ENCODE peak calls at places on chromosomes 12 and 14, in six cellular contexts. E, J, R, H, N and A are unnamed samples.
A peak's percentile ranks its signal among the peaks of the same experiment; 100 is the strongest.

GRCh38 chr14:63712123-63712522 is 15.7 kb downstream of the SGPP1 start:
- DNase-seq in N (no peak), H (no peak), J (no peak), E (no peak), R (no peak), A (no peak)

GRCh38 chr12:45934956-45935355 is 55.4 kb downstream of the SCAF11 start:
- DNase-seq in E (no peak), H (no peak), R (no peak), N (no peak), J (no peak), A (no peak)

GRCh38 chr12:32051511-32052299 is 54.9 kb upstream of the BICD1 start:
- DNase-seq in R (peak; percentile 77), N (no peak), H (no peak), E (peak; percentile 86), J (no peak), A (peak; percentile 62)

GRCh38 chr12:132061641-132062430 is 82.3 kb downstream of the DDX51 start:
- DNase-seq in J (no peak), H (no peak), N (no peak), E (no peak), R (no peak), A (no peak)

GRCh38 chr14:94098359-94098758 is 12.2 kb upstream of the IFI27 start:
- DNase-seq in N (no peak), H (no peak), E (no peak), R (no peak), J (no peak), A (no peak)

GRCh38 chr14:61107148-61107641 is 126.2 kb downstream of the SLC38A6 start:
- DNase-seq in E (no peak), N (no peak), H (no peak), R (no peak), J (no peak), A (no peak)

GRCh38 chr12:122079038-122079531 is 529 bp downstream of the MLXIP start:
- DNase-seq in E (peak; percentile 48), J (no peak), R (peak; percentile 39), H (no peak), N (no peak), A (peak; percentile 74)

GRCh38 chr12:103783744-103784664 is 57.0 kb downstream of the NT5DC3 start:
- DNase-seq in H (no peak), R (no peak), J (no peak), N (no peak), E (no peak), A (no peak)

GRCh38 chr12:108835860-108836634 is 21.3 kb downstream of the SSH1 start:
- DNase-seq in J (no peak), N (no peak), E (no peak), R (no peak), H (no peak), A (no peak)

GRCh38 chr12:6684609-6685008 is 4.6 kb downstream of the ZNF384 start:
- DNase-seq in N (peak; percentile 57), H (peak; percentile 32), J (no peak), R (peak; percentile 32), E (peak; percentile 69), A (peak; percentile 75)

GRCh38 chr12:7117670-7118069 is 8.7 kb upstream of the C1RL start:
- DNase-seq in R (no peak), N (no peak), J (no peak), H (no peak), E (no peak), A (no peak)

GRCh38 chr12:125890983-125891382 is 825.7 kb downstream of the AACS start:
- DNase-seq in J (no peak), R (no peak), H (no peak), E (no peak), N (no peak), A (no peak)

GRCh38 chr14:21748869-21749303 is 75.3 kb upstream of the OR4E1 start:
- DNase-seq in R (peak; percentile 46), H (no peak), E (peak; percentile 58), J (no peak), N (peak; percentile 56), A (peak; percentile 67)

GRCh38 chr12:110677206-110677911 is 11.6 kb downstream of the HVCN1 start:
- DNase-seq in N (no peak), H (no peak), E (no peak), J (peak; percentile 97), R (no peak), A (peak; percentile 96)

GRCh38 chr12:120194534-120195395 is at the start of gene GCN1:
- DNase-seq in E (peak; percentile 84), R (peak; percentile 85), N (peak; percentile 78), J (no peak), H (peak; percentile 87), A (peak; percentile 92)

GRCh38 chr14:100902295-100902694 is 1.2 kb downstream of the RTL1 start:
- DNase-seq in H (peak; percentile 43), E (peak; percentile 31), N (peak; percentile 52), R (no peak), J (no peak), A (peak; percentile 23)

GRCh38 chr12:117699575-117699974 is 269.2 kb downstream of the KSR2 start:
- DNase-seq in N (no peak), J (no peak), E (no peak), R (no peak), H (no peak), A (no peak)

GRCh38 chr12:12577786-12578185 is 15.1 kb upstream of the DUSP16 start:
- DNase-seq in E (no peak), J (no peak), H (no peak), N (no peak), R (no peak), A (no peak)

GRCh38 chr14:106372870-106373657 is 846.7 kb downstream of the TMEM121 start:
- DNase-seq in H (peak; percentile 78), J (no peak), N (peak; percentile 42), E (peak; percentile 51), R (no peak), A (peak; percentile 64)

GRCh38 chr12:116381744-116382455 is 104.4 kb upstream of the MED13L start:
- DNase-seq in E (peak; percentile 95), N (no peak), J (no peak), H (no peak), R (peak; percentile 89), A (no peak)

GRCh38 chr12:96091833-96092232 is 56.4 kb upstream of the LTA4H start:
- DNase-seq in R (no peak), J (no peak), N (peak; percentile 18), H (no peak), E (peak; percentile 44), A (peak; percentile 40)

GRCh38 chr12:121804417-121805111 is 755 bp downstream of the SETD1B start:
- DNase-seq in N (peak; percentile 55), H (no peak), E (peak; percentile 65), R (peak; percentile 39), J (no peak), A (peak; percentile 87)

DNA sequence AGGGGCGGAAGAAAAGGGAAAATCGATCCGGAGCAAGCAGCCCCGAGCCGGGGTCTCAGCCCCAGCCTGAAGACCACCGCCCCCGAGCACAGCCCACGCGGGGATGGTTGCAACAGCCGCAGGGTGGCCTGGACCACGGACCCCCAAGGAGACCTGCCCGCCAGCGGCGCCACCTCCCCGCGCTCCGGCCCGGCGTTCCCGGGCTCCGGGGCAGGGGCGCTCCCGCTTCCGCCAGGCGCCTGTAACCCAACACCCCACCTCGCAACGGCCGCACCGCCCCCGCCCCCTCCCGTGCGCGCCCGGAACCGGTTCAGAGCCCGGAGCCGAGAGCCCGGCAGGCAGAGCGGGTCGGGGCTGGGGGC is 571 bp downstream of the ACTN1 start:
- DNase-seq in E (no peak), J (no peak), R (peak; percentile 33), N (no peak), H (peak; percentile 70), A (peak; percentile 68)
- TF ChIP-seq MYC in E (no peak), J (no peak), R (no peak), N (no peak), H (no peak), A (no peak)

DNA sequence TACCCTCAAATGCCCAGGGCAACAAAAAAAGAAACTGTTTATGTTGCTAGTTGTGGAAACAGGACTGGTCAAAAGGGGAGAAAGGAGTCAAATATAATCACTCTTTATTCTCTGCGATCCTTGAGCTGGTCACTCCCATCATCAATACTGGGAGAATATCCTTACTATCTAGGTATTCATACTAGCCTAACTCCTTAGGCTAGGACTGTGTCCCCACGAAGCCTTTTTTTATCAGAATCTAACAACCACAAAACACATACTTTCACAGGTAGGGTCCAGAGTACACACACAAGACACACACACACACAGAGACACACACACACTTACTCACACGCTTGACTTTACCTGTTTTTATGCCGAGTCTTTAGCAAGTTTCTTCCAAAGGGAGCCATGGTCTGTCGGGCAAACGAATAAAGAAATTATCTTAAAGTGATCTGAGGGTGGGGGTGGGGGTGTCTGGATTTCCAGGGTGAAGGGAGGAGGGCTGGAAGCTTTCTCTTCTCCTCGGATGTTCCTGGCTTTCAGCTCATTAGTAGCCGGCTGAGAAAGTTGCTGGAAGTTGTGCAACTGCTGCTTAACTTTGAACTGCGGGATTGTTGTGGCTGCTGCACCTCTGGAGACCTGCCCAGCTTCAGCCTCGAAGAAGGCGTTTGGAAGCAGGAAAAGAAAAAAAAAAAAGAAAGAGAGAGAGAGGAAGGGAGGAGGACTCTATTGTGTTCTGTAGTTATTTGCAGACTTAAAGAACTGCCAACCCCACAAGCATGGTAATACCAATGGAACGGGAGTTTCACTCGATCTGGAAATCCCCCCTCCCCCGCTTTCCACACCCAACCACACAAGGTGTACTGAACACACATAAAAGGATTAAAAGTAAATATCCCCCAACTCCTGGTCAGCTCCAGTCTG is at the start of gene RASSF9:
- DNase-seq in N (peak; percentile 10), H (no peak), R (peak; percentile 84), E (peak; percentile 82), J (no peak), A (no peak)
- TF ChIP-seq MYC in N (no peak), H (no peak), R (no peak), E (no peak), J (no peak), A (no peak)

GRCh38 chr14:54000341-54000811 is 43.8 kb upstream of the BMP4 start:
- DNase-seq in N (no peak), R (peak; percentile 82), J (no peak), E (peak; percentile 33), H (no peak), A (no peak)

GRCh38 chr14:54001189-54001878 is 44.7 kb upstream of the BMP4 start:
- DNase-seq in E (peak; percentile 22), H (no peak), N (peak; percentile 72), R (peak; percentile 34), J (no peak), A (no peak)

GRCh38 chr14:54002653-54003052 is 46.0 kb upstream of the BMP4 start:
- DNase-seq in H (no peak), J (no peak), E (no peak), R (no peak), N (no peak), A (no peak)

GRCh38 chr14:53999061-53999488 is 42.5 kb upstream of the BMP4 start:
- DNase-seq in N (peak; percentile 68), H (no peak), R (no peak), E (peak; percentile 43), J (no peak), A (no peak)

GRCh38 chr14:54003064-54003463 is 46.4 kb upstream of the BMP4 start:
- DNase-seq in E (no peak), J (no peak), R (no peak), N (peak; percentile 28), H (no peak), A (no peak)
- TF ChIP-seq MYC in E (no peak), J (no peak), R (no peak), N (no peak), H (no peak), A (no peak)

DNA sequence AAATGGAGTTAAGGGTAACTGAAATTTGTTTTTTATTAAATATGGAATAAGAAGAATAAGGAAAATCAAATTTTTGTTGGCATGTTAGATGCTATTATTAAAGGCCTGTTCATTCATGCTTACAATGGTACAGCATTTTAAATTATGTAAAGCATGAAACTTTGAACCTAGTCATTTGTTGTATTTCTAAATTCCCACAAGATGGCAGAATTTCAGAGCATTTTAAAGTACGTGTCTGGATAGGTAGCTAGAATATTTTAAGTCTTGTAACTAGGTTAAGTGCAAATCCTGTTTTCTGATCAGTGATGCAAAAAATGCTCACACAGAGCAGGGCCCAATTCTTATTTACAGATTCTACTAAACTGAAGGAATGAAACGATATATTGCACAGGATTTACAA is 585.6 kb upstream of the MIS18BP1 start:
- DNase-seq in E (no peak), J (peak; percentile 11), R (no peak), H (no peak), N (no peak), A (peak; percentile 9)
- TF ChIP-seq MYC in E (no peak), J (no peak), R (no peak), H (no peak), N (no peak), A (no peak)